ENCODE peak calls at places on chromosomes 3 and 15, in six cellular contexts. One of them, this sample, is unnamed.

GRCh38 chr3:101042996-101043686 is 49.9 kb upstream of the ABI3BP start:
- DNase-seq in breast epithelium: no peak
- DNase-seq in cardiac muscle cell: no peak
- DNase-seq in fibroblast of lung: peak; percentile 56
- DNase-seq in left lung: no peak
- DNase-seq in heart left ventricle: no peak
- DNase-seq in this sample: no peak

GRCh38 chr3:64163755-64164148 is 61.5 kb downstream of the PRICKLE2 start:
- DNase-seq in breast epithelium: no peak
- DNase-seq in cardiac muscle cell: no peak
- DNase-seq in fibroblast of lung: peak; percentile 90
- DNase-seq in left lung: no peak
- DNase-seq in heart left ventricle: no peak
- DNase-seq in this sample: peak; percentile 93

GRCh38 chr3:36058404-36059035 is 321.8 kb upstream of the STAC start:
- DNase-seq in breast epithelium: no peak
- DNase-seq in cardiac muscle cell: no peak
- DNase-seq in fibroblast of lung: no peak
- DNase-seq in left lung: no peak
- DNase-seq in heart left ventricle: no peak
- DNase-seq in this sample: no peak

GRCh38 chr3:16743276-16743675 is 138.1 kb upstream of the DAZL start:
- DNase-seq in breast epithelium: no peak
- DNase-seq in cardiac muscle cell: no peak
- DNase-seq in fibroblast of lung: peak; percentile 58
- DNase-seq in left lung: no peak
- DNase-seq in heart left ventricle: no peak
- DNase-seq in this sample: no peak

GRCh38 chr15:31352911-31353811 is 26.5 kb downstream of the KLF13 start:
- DNase-seq in breast epithelium: no peak
- DNase-seq in cardiac muscle cell: peak; percentile 90
- DNase-seq in fibroblast of lung: peak; percentile 89
- DNase-seq in left lung: peak; percentile 73
- DNase-seq in heart left ventricle: peak; percentile 89
- DNase-seq in this sample: peak; percentile 81

GRCh38 chr3:37806505-37807291 is 55.0 kb upstream of the CTDSPL start:
- DNase-seq in breast epithelium: no peak
- DNase-seq in cardiac muscle cell: no peak
- DNase-seq in fibroblast of lung: no peak
- DNase-seq in left lung: no peak
- DNase-seq in heart left ventricle: no peak
- DNase-seq in this sample: no peak

GRCh38 chr3:196141052-196141865 is 59.4 kb upstream of the TFRC start:
- DNase-seq in breast epithelium: no peak
- DNase-seq in cardiac muscle cell: no peak
- DNase-seq in fibroblast of lung: no peak
- DNase-seq in left lung: no peak
- DNase-seq in heart left ventricle: no peak
- DNase-seq in this sample: no peak

GRCh38 chr3:119681279-119681678 is 4.1 kb upstream of the COX17 start:
- DNase-seq in breast epithelium: no peak
- DNase-seq in cardiac muscle cell: peak; percentile 49
- DNase-seq in fibroblast of lung: peak; percentile 46
- DNase-seq in left lung: no peak
- DNase-seq in heart left ventricle: no peak
- DNase-seq in this sample: no peak

GRCh38 chr3:49536875-49537533 is 17.3 kb upstream of the BSN start:
- DNase-seq in breast epithelium: no peak
- DNase-seq in cardiac muscle cell: no peak
- DNase-seq in fibroblast of lung: no peak
- DNase-seq in left lung: no peak
- DNase-seq in heart left ventricle: no peak
- DNase-seq in this sample: no peak

GRCh38 chr3:177357352-177358084 is 160.2 kb upstream of the TBL1XR1 start:
- DNase-seq in breast epithelium: no peak
- DNase-seq in cardiac muscle cell: no peak
- DNase-seq in fibroblast of lung: peak; percentile 96
- DNase-seq in left lung: peak; percentile 42
- DNase-seq in heart left ventricle: peak; percentile 30
- DNase-seq in this sample: peak; percentile 30

GRCh38 chr3:180311242-180311641 is 274.5 kb upstream of the PEX5L start:
- DNase-seq in breast epithelium: no peak
- DNase-seq in cardiac muscle cell: no peak
- DNase-seq in fibroblast of lung: peak; percentile 2
- DNase-seq in left lung: no peak
- DNase-seq in heart left ventricle: no peak
- DNase-seq in this sample: no peak

GRCh38 chr15:63323798-63324651 is 46.6 kb downstream of the APH1B start:
- DNase-seq in breast epithelium: no peak
- DNase-seq in cardiac muscle cell: no peak
- DNase-seq in fibroblast of lung: peak; percentile 25
- DNase-seq in left lung: no peak
- DNase-seq in heart left ventricle: no peak
- DNase-seq in this sample: no peak

GRCh38 chr15:27592036-27592725 is 506.9 kb downstream of the OCA2 start:
- DNase-seq in breast epithelium: no peak
- DNase-seq in cardiac muscle cell: peak; percentile 35
- DNase-seq in fibroblast of lung: peak; percentile 39
- DNase-seq in left lung: no peak
- DNase-seq in heart left ventricle: no peak
- DNase-seq in this sample: no peak

GRCh38 chr3:33395900-33396299 is 44.3 kb downstream of the UBP1 start:
- DNase-seq in breast epithelium: no peak
- DNase-seq in cardiac muscle cell: no peak
- DNase-seq in fibroblast of lung: no peak
- DNase-seq in left lung: no peak
- DNase-seq in heart left ventricle: no peak
- DNase-seq in this sample: no peak

GRCh38 chr3:111748132-111748531 is 110.9 kb upstream of the PHLDB2 start:
- DNase-seq in breast epithelium: no peak
- DNase-seq in cardiac muscle cell: no peak
- DNase-seq in fibroblast of lung: no peak
- DNase-seq in left lung: no peak
- DNase-seq in heart left ventricle: no peak
- DNase-seq in this sample: no peak

GRCh38 chr15:80776420-80777045 is 2.6 kb upstream of the CEMIP start:
- DNase-seq in breast epithelium: peak; percentile 77
- DNase-seq in cardiac muscle cell: peak; percentile 86
- DNase-seq in fibroblast of lung: peak; percentile 67
- DNase-seq in left lung: peak; percentile 73
- DNase-seq in heart left ventricle: peak; percentile 77
- DNase-seq in this sample: no peak

GRCh38 chr15:99015677-99016568 is 8.3 kb upstream of the PGPEP1L start:
- DNase-seq in breast epithelium: no peak
- DNase-seq in cardiac muscle cell: peak; percentile 16
- DNase-seq in fibroblast of lung: peak; percentile 7
- DNase-seq in left lung: no peak
- DNase-seq in heart left ventricle: no peak
- DNase-seq in this sample: no peak

GRCh38 chr3:47802734-47803477 is at the start of gene DHX30:
- DNase-seq in breast epithelium: peak; percentile 80
- DNase-seq in cardiac muscle cell: peak; percentile 92
- DNase-seq in fibroblast of lung: peak; percentile 87
- DNase-seq in left lung: peak; percentile 91
- DNase-seq in heart left ventricle: peak; percentile 94
- DNase-seq in this sample: no peak

GRCh38 chr3:78035020-78035660 is 995.2 kb downstream of the ROBO2 start:
- DNase-seq in breast epithelium: no peak
- DNase-seq in cardiac muscle cell: no peak
- DNase-seq in fibroblast of lung: no peak
- DNase-seq in left lung: no peak
- DNase-seq in heart left ventricle: no peak
- DNase-seq in this sample: no peak

GRCh38 chr15:73005032-73005431 is 47.2 kb upstream of the NEO1 start:
- DNase-seq in breast epithelium: no peak
- DNase-seq in cardiac muscle cell: no peak
- DNase-seq in fibroblast of lung: no peak
- DNase-seq in left lung: no peak
- DNase-seq in heart left ventricle: no peak
- DNase-seq in this sample: no peak

GRCh38 chr15:64716452-64716851 is 58.9 kb downstream of the RBPMS2 start:
- DNase-seq in breast epithelium: no peak
- DNase-seq in cardiac muscle cell: no peak
- DNase-seq in fibroblast of lung: no peak
- DNase-seq in left lung: no peak
- DNase-seq in heart left ventricle: no peak
- DNase-seq in this sample: no peak

GRCh38 chr3:59935025-59935424 is 885.2 kb upstream of the CFAP20DC start:
- DNase-seq in breast epithelium: no peak
- DNase-seq in cardiac muscle cell: no peak
- DNase-seq in fibroblast of lung: no peak
- DNase-seq in left lung: no peak
- DNase-seq in heart left ventricle: no peak
- DNase-seq in this sample: no peak

GRCh38 chr15:72690938-72691337 is 4.9 kb downstream of the BBS4 start:
- DNase-seq in breast epithelium: no peak
- DNase-seq in cardiac muscle cell: no peak
- DNase-seq in fibroblast of lung: no peak
- DNase-seq in left lung: no peak
- DNase-seq in heart left ventricle: no peak
- DNase-seq in this sample: no peak

GRCh38 chr3:47022540-47023161 is 43.2 kb downstream of the NBEAL2 start:
- DNase-seq in breast epithelium: no peak
- DNase-seq in cardiac muscle cell: peak; percentile 37
- DNase-seq in fibroblast of lung: no peak
- DNase-seq in left lung: no peak
- DNase-seq in heart left ventricle: no peak
- DNase-seq in this sample: no peak

GRCh38 chr3:42023380-42023779 is 61.5 kb upstream of the ULK4 start:
- DNase-seq in breast epithelium: no peak
- DNase-seq in cardiac muscle cell: no peak
- DNase-seq in fibroblast of lung: no peak
- DNase-seq in left lung: no peak
- DNase-seq in heart left ventricle: no peak
- DNase-seq in this sample: no peak

GRCh38 chr3:25291524-25291923 is 136.5 kb upstream of the RARB start:
- DNase-seq in breast epithelium: no peak
- DNase-seq in cardiac muscle cell: no peak
- DNase-seq in fibroblast of lung: no peak
- DNase-seq in left lung: no peak
- DNase-seq in heart left ventricle: no peak
- DNase-seq in this sample: no peak

GRCh38 chr15:80948651-80949292 is 40.8 kb downstream of the MESD start:
- DNase-seq in breast epithelium: no peak
- DNase-seq in cardiac muscle cell: no peak
- DNase-seq in fibroblast of lung: no peak
- DNase-seq in left lung: no peak
- DNase-seq in heart left ventricle: no peak
- DNase-seq in this sample: no peak

GRCh38 chr15:34721802-34722795 is 32.7 kb downstream of the GJD2 start:
- DNase-seq in breast epithelium: no peak
- DNase-seq in cardiac muscle cell: peak; percentile 93
- DNase-seq in fibroblast of lung: peak; percentile 62
- DNase-seq in left lung: no peak
- DNase-seq in heart left ventricle: peak; percentile 88
- DNase-seq in this sample: peak; percentile 49

GRCh38 chr3:177057768-177058167 is 139.5 kb downstream of the TBL1XR1 start:
- DNase-seq in breast epithelium: no peak
- DNase-seq in cardiac muscle cell: no peak
- DNase-seq in fibroblast of lung: peak; percentile 35
- DNase-seq in left lung: no peak
- DNase-seq in heart left ventricle: no peak
- DNase-seq in this sample: no peak

GRCh38 chr15:66256692-66257091 is 3.1 kb upstream of the MEGF11 start:
- DNase-seq in breast epithelium: no peak
- DNase-seq in cardiac muscle cell: no peak
- DNase-seq in fibroblast of lung: no peak
- DNase-seq in left lung: no peak
- DNase-seq in heart left ventricle: no peak
- DNase-seq in this sample: no peak
- H3K27me3 ChIP-seq in breast epithelium: peaks cover 5% of the 10 kb centered on the region
- H3K27me3 ChIP-seq in cardiac muscle cell: peaks cover 77% of the 10 kb centered on the region
- H3K27me3 ChIP-seq in fibroblast of lung: peaks cover 47% of the 10 kb centered on the region
- H3K27me3 ChIP-seq in left lung: peaks cover 42% of the 10 kb centered on the region
- H3K27me3 ChIP-seq in heart left ventricle: peaks cover 47% of the 10 kb centered on the region
- H3K27me3 ChIP-seq in this sample: peaks cover 41% of the 10 kb centered on the region

DNA sequence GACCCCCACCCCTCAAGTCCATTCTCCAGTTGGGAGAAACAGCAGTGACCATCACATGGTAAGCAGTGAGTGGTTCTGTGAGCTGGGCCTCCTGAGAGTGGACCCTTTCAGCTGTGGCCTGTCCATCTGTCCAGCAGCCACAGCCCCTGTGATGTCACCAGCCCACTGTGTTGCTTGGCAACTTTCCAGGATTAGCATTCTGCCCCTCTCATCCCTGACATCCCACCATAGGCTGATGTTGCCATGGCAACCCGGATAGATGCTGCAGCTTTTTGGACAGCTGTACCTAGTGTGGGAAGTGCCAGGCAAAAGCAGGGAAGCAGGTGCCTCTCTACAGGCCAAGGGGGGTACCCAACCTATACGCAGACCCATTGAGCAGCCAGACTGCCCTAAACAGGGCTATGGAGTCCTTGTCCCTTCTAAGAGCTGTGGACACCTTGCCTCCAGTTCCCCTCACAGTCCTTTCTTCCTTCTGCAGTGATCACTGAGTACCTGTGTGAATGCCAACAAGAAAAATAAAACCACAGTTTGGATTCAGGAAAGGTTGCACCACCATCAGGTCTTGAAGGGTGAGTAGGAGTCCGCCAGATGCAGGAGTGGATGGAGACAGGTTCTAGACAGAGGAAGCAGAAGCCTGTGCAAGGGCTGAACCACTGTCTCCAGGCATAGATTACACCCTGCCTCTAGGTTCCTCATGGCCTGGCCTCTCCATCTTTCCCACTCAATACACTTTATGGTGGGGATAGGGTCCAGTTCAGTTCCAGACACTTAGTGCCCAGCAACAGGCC is at the start of gene DNAH1:
- DNase-seq in breast epithelium: no peak
- DNase-seq in cardiac muscle cell: no peak
- DNase-seq in fibroblast of lung: no peak
- DNase-seq in left lung: no peak
- DNase-seq in heart left ventricle: no peak
- DNase-seq in this sample: no peak
- H3K4me3 ChIP-seq in breast epithelium: peak within 1 kb of the TSS; percentile 44
- H3K4me3 ChIP-seq in cardiac muscle cell: no peak within 1 kb of the TSS
- H3K4me3 ChIP-seq in fibroblast of lung: no peak within 1 kb of the TSS
- H3K4me3 ChIP-seq in left lung: peak within 1 kb of the TSS; percentile 36
- H3K4me3 ChIP-seq in heart left ventricle: no peak within 1 kb of the TSS
- H3K4me3 ChIP-seq in this sample: no peak within 1 kb of the TSS

DNA sequence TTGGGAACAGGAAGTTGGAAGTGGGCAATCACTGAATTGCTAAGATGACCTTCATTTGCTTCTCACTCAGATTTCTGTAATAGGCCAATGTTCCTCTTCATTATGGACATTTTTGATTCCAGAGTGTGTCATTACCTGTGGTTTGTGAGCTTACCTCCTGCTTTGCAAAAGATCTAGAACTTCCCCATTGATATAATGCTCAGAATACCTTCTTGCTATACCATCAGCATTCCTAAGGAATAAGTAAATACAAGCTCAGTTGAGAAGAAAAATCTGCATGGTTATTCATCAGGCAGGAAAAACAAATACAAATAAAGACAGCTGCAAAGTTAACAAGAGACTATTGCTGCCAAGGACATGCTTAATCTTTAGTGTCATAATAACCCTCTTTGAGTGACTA is 5.6 kb upstream of the RPL14 start:
- DNase-seq in breast epithelium: no peak
- DNase-seq in cardiac muscle cell: no peak
- DNase-seq in fibroblast of lung: no peak
- DNase-seq in left lung: no peak
- DNase-seq in heart left ventricle: no peak
- DNase-seq in this sample: no peak
- TF ChIP-seq CTCF in breast epithelium: no peak
- TF ChIP-seq CTCF in cardiac muscle cell: no peak
- TF ChIP-seq CTCF in fibroblast of lung: no peak
- TF ChIP-seq CTCF in left lung: no peak
- TF ChIP-seq CTCF in heart left ventricle: no peak
- TF ChIP-seq CTCF in this sample: no peak

GRCh38 chr3:133283958-133284807 is 115.7 kb upstream of the BFSP2 start:
- DNase-seq in breast epithelium: no peak
- DNase-seq in cardiac muscle cell: no peak
- DNase-seq in fibroblast of lung: no peak
- DNase-seq in left lung: no peak
- DNase-seq in heart left ventricle: no peak
- DNase-seq in this sample: no peak
- H3K27me3 ChIP-seq in breast epithelium: no peaks in the 10 kb centered on the region
- H3K27me3 ChIP-seq in cardiac muscle cell: no peaks in the 10 kb centered on the region
- H3K27me3 ChIP-seq in fibroblast of lung: no peaks in the 10 kb centered on the region
- H3K27me3 ChIP-seq in left lung: no peaks in the 10 kb centered on the region
- H3K27me3 ChIP-seq in heart left ventricle: no peaks in the 10 kb centered on the region
- H3K27me3 ChIP-seq in this sample: no peaks in the 10 kb centered on the region